ENCODE peak calls at places on chromosomes 2 and 18, in six cellular contexts. One of them, this sample, is unnamed.

GRCh38 chr18:11689031-11689971 is at the start of gene GNAL:
- DNase-seq in ELR: peak
- DNase-seq in epithelial cell of proximal tubule: peak
- DNase-seq in D341Med: peak
- DNase-seq in central memory CD4-positive, alpha-beta T cell: peak
- DNase-seq in LoVo: peak
- DNase-seq in this sample: peak

GRCh38 chr2:239895116-239895515 is 130.0 kb downstream of the NDUFA10 start:
- DNase-seq in D341Med: no peak
- DNase-seq in LoVo: no peak
- DNase-seq in epithelial cell of proximal tubule: no peak
- DNase-seq in ELR: no peak
- DNase-seq in central memory CD4-positive, alpha-beta T cell: no peak
- DNase-seq in this sample: no peak

GRCh38 chr2:199452200-199452990 is 5.3 kb downstream of the SATB2 start:
- DNase-seq in D341Med: no peak
- DNase-seq in LoVo: no peak
- DNase-seq in epithelial cell of proximal tubule: no peak
- DNase-seq in ELR: no peak
- DNase-seq in central memory CD4-positive, alpha-beta T cell: no peak
- DNase-seq in this sample: no peak

GRCh38 chr2:134365356-134365755 is 111.5 kb downstream of the MGAT5 start:
- DNase-seq in ELR: peak
- DNase-seq in epithelial cell of proximal tubule: no peak
- DNase-seq in D341Med: no peak
- DNase-seq in central memory CD4-positive, alpha-beta T cell: no peak
- DNase-seq in LoVo: no peak
- DNase-seq in this sample: no peak

GRCh38 chr2:102703748-102704147 is 58.1 kb upstream of the TMEM182 start:
- DNase-seq in central memory CD4-positive, alpha-beta T cell: no peak
- DNase-seq in epithelial cell of proximal tubule: no peak
- DNase-seq in LoVo: peak
- DNase-seq in ELR: peak
- DNase-seq in D341Med: peak
- DNase-seq in this sample: no peak

GRCh38 chr2:171592026-171592555 is 69.8 kb downstream of the CYBRD1 start:
- DNase-seq in LoVo: no peak
- DNase-seq in ELR: no peak
- DNase-seq in D341Med: peak
- DNase-seq in epithelial cell of proximal tubule: no peak
- DNase-seq in central memory CD4-positive, alpha-beta T cell: no peak
- DNase-seq in this sample: no peak

GRCh38 chr2:149763358-149763757 is 175.8 kb upstream of the MMADHC start:
- DNase-seq in epithelial cell of proximal tubule: no peak
- DNase-seq in D341Med: no peak
- DNase-seq in central memory CD4-positive, alpha-beta T cell: no peak
- DNase-seq in ELR: no peak
- DNase-seq in LoVo: no peak
- DNase-seq in this sample: no peak

GRCh38 chr18:26756556-26756955 is 109.0 kb downstream of the AQP4 start:
- DNase-seq in epithelial cell of proximal tubule: no peak
- DNase-seq in central memory CD4-positive, alpha-beta T cell: no peak
- DNase-seq in ELR: no peak
- DNase-seq in D341Med: no peak
- DNase-seq in LoVo: no peak
- DNase-seq in this sample: no peak

GRCh38 chr18:57243624-57244179 is 96.8 kb downstream of the BOD1L2 start:
- DNase-seq in LoVo: no peak
- DNase-seq in epithelial cell of proximal tubule: no peak
- DNase-seq in D341Med: no peak
- DNase-seq in ELR: no peak
- DNase-seq in central memory CD4-positive, alpha-beta T cell: no peak
- DNase-seq in this sample: no peak

GRCh38 chr2:155021591-155021990 is 323.1 kb downstream of the KCNJ3 start:
- DNase-seq in D341Med: no peak
- DNase-seq in ELR: no peak
- DNase-seq in epithelial cell of proximal tubule: no peak
- DNase-seq in central memory CD4-positive, alpha-beta T cell: no peak
- DNase-seq in LoVo: no peak
- DNase-seq in this sample: no peak

GRCh38 chr2:67666386-67667053 is 269.4 kb downstream of the ETAA1 start:
- DNase-seq in epithelial cell of proximal tubule: no peak
- DNase-seq in central memory CD4-positive, alpha-beta T cell: no peak
- DNase-seq in ELR: no peak
- DNase-seq in D341Med: no peak
- DNase-seq in LoVo: no peak
- DNase-seq in this sample: no peak

GRCh38 chr2:43070039-43070438 is 156.4 kb downstream of the ZFP36L2 start:
- DNase-seq in central memory CD4-positive, alpha-beta T cell: no peak
- DNase-seq in D341Med: no peak
- DNase-seq in ELR: no peak
- DNase-seq in epithelial cell of proximal tubule: no peak
- DNase-seq in LoVo: peak
- DNase-seq in this sample: no peak

GRCh38 chr18:28584726-28585125 is 407.8 kb upstream of the CDH2 start:
- DNase-seq in D341Med: no peak
- DNase-seq in ELR: peak
- DNase-seq in central memory CD4-positive, alpha-beta T cell: no peak
- DNase-seq in LoVo: peak
- DNase-seq in epithelial cell of proximal tubule: peak
- DNase-seq in this sample: no peak

GRCh38 chr2:60260646-60261296 is 292.7 kb downstream of the BCL11A start:
- DNase-seq in central memory CD4-positive, alpha-beta T cell: no peak
- DNase-seq in D341Med: no peak
- DNase-seq in ELR: peak
- DNase-seq in LoVo: peak
- DNase-seq in epithelial cell of proximal tubule: peak
- DNase-seq in this sample: no peak

GRCh38 chr2:7133521-7133920 is 216.3 kb downstream of the RNF144A start:
- DNase-seq in ELR: no peak
- DNase-seq in D341Med: no peak
- DNase-seq in epithelial cell of proximal tubule: no peak
- DNase-seq in LoVo: no peak
- DNase-seq in central memory CD4-positive, alpha-beta T cell: no peak
- DNase-seq in this sample: no peak

GRCh38 chr2:121977326-121977725 is 221.9 kb downstream of the TSN start:
- DNase-seq in ELR: no peak
- DNase-seq in LoVo: no peak
- DNase-seq in central memory CD4-positive, alpha-beta T cell: no peak
- DNase-seq in epithelial cell of proximal tubule: no peak
- DNase-seq in D341Med: no peak
- DNase-seq in this sample: no peak

GRCh38 chr2:158300394-158300793 is 156.2 kb downstream of the CCDC148 start:
- DNase-seq in central memory CD4-positive, alpha-beta T cell: no peak
- DNase-seq in D341Med: no peak
- DNase-seq in epithelial cell of proximal tubule: no peak
- DNase-seq in ELR: no peak
- DNase-seq in LoVo: no peak
- DNase-seq in this sample: no peak

GRCh38 chr2:45484965-45485364 is 126.1 kb downstream of the SRBD1 start:
- DNase-seq in D341Med: no peak
- DNase-seq in central memory CD4-positive, alpha-beta T cell: no peak
- DNase-seq in ELR: no peak
- DNase-seq in epithelial cell of proximal tubule: no peak
- DNase-seq in LoVo: no peak
- DNase-seq in this sample: no peak

GRCh38 chr2:128809880-128810279 is 491.2 kb upstream of the HS6ST1 start:
- DNase-seq in D341Med: no peak
- DNase-seq in epithelial cell of proximal tubule: no peak
- DNase-seq in central memory CD4-positive, alpha-beta T cell: no peak
- DNase-seq in LoVo: no peak
- DNase-seq in ELR: no peak
- DNase-seq in this sample: no peak

GRCh38 chr2:132584976-132585817 is 84.8 kb downstream of the LYPD1 start:
- DNase-seq in LoVo: no peak
- DNase-seq in epithelial cell of proximal tubule: no peak
- DNase-seq in D341Med: no peak
- DNase-seq in ELR: no peak
- DNase-seq in central memory CD4-positive, alpha-beta T cell: no peak
- DNase-seq in this sample: no peak

GRCh38 chr2:184597571-184597980 is 753 bp upstream of the ZNF804A start:
- DNase-seq in D341Med: no peak
- DNase-seq in epithelial cell of proximal tubule: no peak
- DNase-seq in ELR: peak
- DNase-seq in central memory CD4-positive, alpha-beta T cell: no peak
- DNase-seq in LoVo: no peak
- DNase-seq in this sample: no peak

GRCh38 chr18:12315911-12316310 is 7.9 kb downstream of the TUBB6 start:
- DNase-seq in central memory CD4-positive, alpha-beta T cell: no peak
- DNase-seq in epithelial cell of proximal tubule: no peak
- DNase-seq in D341Med: no peak
- DNase-seq in ELR: no peak
- DNase-seq in LoVo: no peak
- DNase-seq in this sample: no peak

GRCh38 chr2:51994123-51994788 is 962.3 kb upstream of the NRXN1 start:
- DNase-seq in D341Med: no peak
- DNase-seq in epithelial cell of proximal tubule: no peak
- DNase-seq in LoVo: no peak
- DNase-seq in ELR: no peak
- DNase-seq in central memory CD4-positive, alpha-beta T cell: no peak
- DNase-seq in this sample: no peak

GRCh38 chr18:35024965-35025364 is 16.2 kb upstream of the MAPRE2 start:
- DNase-seq in epithelial cell of proximal tubule: peak
- DNase-seq in LoVo: no peak
- DNase-seq in ELR: no peak
- DNase-seq in D341Med: no peak
- DNase-seq in central memory CD4-positive, alpha-beta T cell: no peak
- DNase-seq in this sample: no peak

GRCh38 chr18:73979742-73980141 is 167.9 kb downstream of the FBXO15 start:
- DNase-seq in epithelial cell of proximal tubule: no peak
- DNase-seq in central memory CD4-positive, alpha-beta T cell: no peak
- DNase-seq in ELR: peak
- DNase-seq in LoVo: no peak
- DNase-seq in D341Med: no peak
- DNase-seq in this sample: no peak

GRCh38 chr18:3619222-3619621 is 169.2 kb downstream of the TGIF1 start:
- DNase-seq in D341Med: no peak
- DNase-seq in epithelial cell of proximal tubule: no peak
- DNase-seq in LoVo: no peak
- DNase-seq in ELR: no peak
- DNase-seq in central memory CD4-positive, alpha-beta T cell: no peak
- DNase-seq in this sample: no peak

GRCh38 chr2:165057308-165057707 is 102.0 kb upstream of the SLC38A11 start:
- DNase-seq in ELR: no peak
- DNase-seq in D341Med: no peak
- DNase-seq in epithelial cell of proximal tubule: no peak
- DNase-seq in LoVo: no peak
- DNase-seq in central memory CD4-positive, alpha-beta T cell: no peak
- DNase-seq in this sample: no peak

GRCh38 chr18:50665015-50665414 is 105.1 kb downstream of the MAPK4 start:
- DNase-seq in epithelial cell of proximal tubule: no peak
- DNase-seq in LoVo: no peak
- DNase-seq in central memory CD4-positive, alpha-beta T cell: no peak
- DNase-seq in ELR: no peak
- DNase-seq in D341Med: no peak
- DNase-seq in this sample: no peak

GRCh38 chr2:134845719-134846118 is 7.3 kb downstream of the ACMSD start:
- DNase-seq in D341Med: no peak
- DNase-seq in epithelial cell of proximal tubule: peak
- DNase-seq in ELR: peak
- DNase-seq in central memory CD4-positive, alpha-beta T cell: no peak
- DNase-seq in LoVo: no peak
- DNase-seq in this sample: no peak

GRCh38 chr2:32064021-32064678 is 794 bp downstream of the SPAST start:
- DNase-seq in LoVo: no peak
- DNase-seq in D341Med: no peak
- DNase-seq in epithelial cell of proximal tubule: no peak
- DNase-seq in ELR: peak
- DNase-seq in central memory CD4-positive, alpha-beta T cell: peak
- DNase-seq in this sample: no peak

GRCh38 chr2:239025081-239025801 is 177.4 kb downstream of the TWIST2 start:
- DNase-seq in epithelial cell of proximal tubule: peak
- DNase-seq in central memory CD4-positive, alpha-beta T cell: no peak
- DNase-seq in LoVo: no peak
- DNase-seq in ELR: peak
- DNase-seq in D341Med: no peak
- DNase-seq in this sample: no peak

GRCh38 chr18:70468861-70469570 is 180.2 kb downstream of the SOCS6 start:
- DNase-seq in epithelial cell of proximal tubule: no peak
- DNase-seq in ELR: no peak
- DNase-seq in D341Med: no peak
- DNase-seq in LoVo: no peak
- DNase-seq in central memory CD4-positive, alpha-beta T cell: no peak
- DNase-seq in this sample: no peak

GRCh38 chr2:226605642-226606041 is 194.0 kb downstream of the IRS1 start:
- DNase-seq in central memory CD4-positive, alpha-beta T cell: no peak
- DNase-seq in ELR: no peak
- DNase-seq in LoVo: no peak
- DNase-seq in D341Med: no peak
- DNase-seq in epithelial cell of proximal tubule: no peak
- DNase-seq in this sample: no peak

GRCh38 chr2:63862802-63863201 is 21.1 kb downstream of the UGP2 start:
- DNase-seq in ELR: no peak
- DNase-seq in central memory CD4-positive, alpha-beta T cell: no peak
- DNase-seq in D341Med: no peak
- DNase-seq in LoVo: peak
- DNase-seq in epithelial cell of proximal tubule: peak
- DNase-seq in this sample: no peak